ENCODE peak calls at places on chromosomes 12 and 14, in six cellular contexts. One of them, this sample, is unnamed. For H3K4me1, the result is how much of the 10 kb centered on the place peaks cover.

GRCh38 chr12:26813812-26814211 is 19.2 kb downstream of the ITPR2 start:
- DNase-seq in CD4-positive, CD25-positive, alpha-beta regulatory T cell: no peak
- DNase-seq in neural progenitor cell: no peak
- DNase-seq in fibroblast of lung: no peak
- DNase-seq in tibial artery: no peak
- DNase-seq in effector memory CD4-positive, alpha-beta T cell: no peak
- DNase-seq in this sample: no peak

GRCh38 chr12:62426095-62426488 is 40.5 kb upstream of the MON2 start:
- DNase-seq in tibial artery: no peak
- DNase-seq in effector memory CD4-positive, alpha-beta T cell: no peak
- DNase-seq in fibroblast of lung: peak
- DNase-seq in neural progenitor cell: no peak
- DNase-seq in CD4-positive, CD25-positive, alpha-beta regulatory T cell: no peak
- DNase-seq in this sample: no peak

GRCh38 chr12:13194462-13195110 is 1.9 kb upstream of the EMP1 start:
- DNase-seq in effector memory CD4-positive, alpha-beta T cell: no peak
- DNase-seq in fibroblast of lung: no peak
- DNase-seq in CD4-positive, CD25-positive, alpha-beta regulatory T cell: no peak
- DNase-seq in neural progenitor cell: no peak
- DNase-seq in tibial artery: no peak
- DNase-seq in this sample: no peak

GRCh38 chr14:63857467-63858030 is 4.7 kb downstream of the SYNE2 start:
- DNase-seq in effector memory CD4-positive, alpha-beta T cell: peak
- DNase-seq in tibial artery: no peak
- DNase-seq in neural progenitor cell: no peak
- DNase-seq in CD4-positive, CD25-positive, alpha-beta regulatory T cell: peak
- DNase-seq in fibroblast of lung: peak
- DNase-seq in this sample: peak

GRCh38 chr14:80946797-80947196 is 5.3 kb upstream of the CEP128 start:
- DNase-seq in neural progenitor cell: no peak
- DNase-seq in fibroblast of lung: no peak
- DNase-seq in CD4-positive, CD25-positive, alpha-beta regulatory T cell: no peak
- DNase-seq in effector memory CD4-positive, alpha-beta T cell: no peak
- DNase-seq in tibial artery: no peak
- DNase-seq in this sample: no peak

GRCh38 chr14:95157987-95158712 is 821 bp upstream of the DICER1 start:
- DNase-seq in CD4-positive, CD25-positive, alpha-beta regulatory T cell: no peak
- DNase-seq in neural progenitor cell: no peak
- DNase-seq in effector memory CD4-positive, alpha-beta T cell: peak
- DNase-seq in fibroblast of lung: no peak
- DNase-seq in tibial artery: no peak
- DNase-seq in this sample: peak

GRCh38 chr14:59161571-59162175 is 26.8 kb upstream of the DAAM1 start:
- DNase-seq in tibial artery: peak
- DNase-seq in effector memory CD4-positive, alpha-beta T cell: no peak
- DNase-seq in CD4-positive, CD25-positive, alpha-beta regulatory T cell: no peak
- DNase-seq in neural progenitor cell: peak
- DNase-seq in fibroblast of lung: peak
- DNase-seq in this sample: peak

GRCh38 chr12:2023365-2023764 is 19.1 kb upstream of the DCP1B start:
- DNase-seq in CD4-positive, CD25-positive, alpha-beta regulatory T cell: no peak
- DNase-seq in tibial artery: no peak
- DNase-seq in effector memory CD4-positive, alpha-beta T cell: no peak
- DNase-seq in fibroblast of lung: no peak
- DNase-seq in neural progenitor cell: no peak
- DNase-seq in this sample: no peak

GRCh38 chr14:101716956-101717662 is 44.4 kb upstream of the PPP2R5C start:
- DNase-seq in effector memory CD4-positive, alpha-beta T cell: no peak
- DNase-seq in neural progenitor cell: no peak
- DNase-seq in CD4-positive, CD25-positive, alpha-beta regulatory T cell: no peak
- DNase-seq in tibial artery: no peak
- DNase-seq in fibroblast of lung: peak
- DNase-seq in this sample: no peak

GRCh38 chr12:93440043-93440835 is 1.5 kb downstream of the UBE2N start:
- DNase-seq in neural progenitor cell: no peak
- DNase-seq in CD4-positive, CD25-positive, alpha-beta regulatory T cell: no peak
- DNase-seq in tibial artery: no peak
- DNase-seq in effector memory CD4-positive, alpha-beta T cell: no peak
- DNase-seq in fibroblast of lung: peak
- DNase-seq in this sample: no peak

GRCh38 chr14:59356783-59357182 is 108.4 kb downstream of the GPR135 start:
- DNase-seq in CD4-positive, CD25-positive, alpha-beta regulatory T cell: no peak
- DNase-seq in effector memory CD4-positive, alpha-beta T cell: no peak
- DNase-seq in fibroblast of lung: no peak
- DNase-seq in neural progenitor cell: no peak
- DNase-seq in tibial artery: no peak
- DNase-seq in this sample: no peak

GRCh38 chr12:24911284-24911791 is 37.6 kb downstream of the BCAT1 start:
- DNase-seq in CD4-positive, CD25-positive, alpha-beta regulatory T cell: no peak
- DNase-seq in tibial artery: no peak
- DNase-seq in neural progenitor cell: no peak
- DNase-seq in effector memory CD4-positive, alpha-beta T cell: no peak
- DNase-seq in fibroblast of lung: peak
- DNase-seq in this sample: no peak

GRCh38 chr12:8544295-8544694 is 3.6 kb upstream of the CLEC4E start:
- DNase-seq in neural progenitor cell: peak
- DNase-seq in CD4-positive, CD25-positive, alpha-beta regulatory T cell: peak
- DNase-seq in fibroblast of lung: peak
- DNase-seq in tibial artery: peak
- DNase-seq in effector memory CD4-positive, alpha-beta T cell: peak
- DNase-seq in this sample: peak

GRCh38 chr14:21300892-21301291 is 21.0 kb downstream of the RPGRIP1 start:
- DNase-seq in effector memory CD4-positive, alpha-beta T cell: no peak
- DNase-seq in fibroblast of lung: peak
- DNase-seq in neural progenitor cell: peak
- DNase-seq in tibial artery: no peak
- DNase-seq in CD4-positive, CD25-positive, alpha-beta regulatory T cell: no peak
- DNase-seq in this sample: no peak

GRCh38 chr12:130838284-130838950 is 633 bp downstream of the STX2 start:
- DNase-seq in CD4-positive, CD25-positive, alpha-beta regulatory T cell: no peak
- DNase-seq in tibial artery: no peak
- DNase-seq in effector memory CD4-positive, alpha-beta T cell: no peak
- DNase-seq in fibroblast of lung: peak
- DNase-seq in neural progenitor cell: peak
- DNase-seq in this sample: peak

GRCh38 chr12:97940629-97941028 is 478.0 kb downstream of the RMST start:
- DNase-seq in tibial artery: no peak
- DNase-seq in fibroblast of lung: no peak
- DNase-seq in effector memory CD4-positive, alpha-beta T cell: no peak
- DNase-seq in neural progenitor cell: peak
- DNase-seq in CD4-positive, CD25-positive, alpha-beta regulatory T cell: no peak
- DNase-seq in this sample: no peak

GRCh38 chr12:46933947-46934346 is 108.2 kb upstream of the SLC38A4 start:
- DNase-seq in CD4-positive, CD25-positive, alpha-beta regulatory T cell: no peak
- DNase-seq in fibroblast of lung: peak
- DNase-seq in neural progenitor cell: peak
- DNase-seq in effector memory CD4-positive, alpha-beta T cell: no peak
- DNase-seq in tibial artery: no peak
- DNase-seq in this sample: no peak

GRCh38 chr12:663293-663871 is at the start of gene NINJ2:
- DNase-seq in neural progenitor cell: no peak
- DNase-seq in CD4-positive, CD25-positive, alpha-beta regulatory T cell: no peak
- DNase-seq in tibial artery: no peak
- DNase-seq in effector memory CD4-positive, alpha-beta T cell: no peak
- DNase-seq in fibroblast of lung: no peak
- DNase-seq in this sample: no peak

GRCh38 chr12:49622501-49623141 is 740 bp upstream of the PRPF40B start:
- DNase-seq in fibroblast of lung: peak
- DNase-seq in effector memory CD4-positive, alpha-beta T cell: peak
- DNase-seq in tibial artery: no peak
- DNase-seq in neural progenitor cell: peak
- DNase-seq in CD4-positive, CD25-positive, alpha-beta regulatory T cell: peak
- DNase-seq in this sample: peak

GRCh38 chr12:25982416-25982815 is 23.9 kb downstream of the RASSF8 start:
- DNase-seq in effector memory CD4-positive, alpha-beta T cell: no peak
- DNase-seq in tibial artery: no peak
- DNase-seq in CD4-positive, CD25-positive, alpha-beta regulatory T cell: no peak
- DNase-seq in neural progenitor cell: no peak
- DNase-seq in fibroblast of lung: no peak
- DNase-seq in this sample: no peak

GRCh38 chr14:22977684-22978486 is 4.5 kb downstream of the AJUBA start:
- DNase-seq in tibial artery: no peak
- DNase-seq in neural progenitor cell: peak
- DNase-seq in effector memory CD4-positive, alpha-beta T cell: no peak
- DNase-seq in fibroblast of lung: peak
- DNase-seq in CD4-positive, CD25-positive, alpha-beta regulatory T cell: no peak
- DNase-seq in this sample: peak
- H3K4me3 ChIP-seq in tibial artery: no peak
- H3K4me3 ChIP-seq in neural progenitor cell: peak
- H3K4me3 ChIP-seq in effector memory CD4-positive, alpha-beta T cell: no peak
- H3K4me3 ChIP-seq in fibroblast of lung: peak
- H3K4me3 ChIP-seq in CD4-positive, CD25-positive, alpha-beta regulatory T cell: no peak
- H3K4me3 ChIP-seq in this sample: no peak

GRCh38 chr12:20524113-20524512 is 155.8 kb downstream of the PDE3A start:
- DNase-seq in neural progenitor cell: no peak
- DNase-seq in effector memory CD4-positive, alpha-beta T cell: no peak
- DNase-seq in CD4-positive, CD25-positive, alpha-beta regulatory T cell: no peak
- DNase-seq in tibial artery: no peak
- DNase-seq in fibroblast of lung: no peak
- DNase-seq in this sample: no peak
- H3K4me1 ChIP-seq in neural progenitor cell: under half
- H3K4me1 ChIP-seq in effector memory CD4-positive, alpha-beta T cell: under half
- H3K4me1 ChIP-seq in CD4-positive, CD25-positive, alpha-beta regulatory T cell: under half
- H3K4me1 ChIP-seq in tibial artery: under half
- H3K4me1 ChIP-seq in fibroblast of lung: under half
- H3K4me1 ChIP-seq in this sample: under half

GRCh38 chr12:116818948-116819832 is 62.1 kb downstream of the HRK start:
- DNase-seq in neural progenitor cell: peak
- DNase-seq in fibroblast of lung: peak
- DNase-seq in CD4-positive, CD25-positive, alpha-beta regulatory T cell: peak
- DNase-seq in effector memory CD4-positive, alpha-beta T cell: peak
- DNase-seq in tibial artery: peak
- DNase-seq in this sample: peak
- H3K4me3 ChIP-seq in neural progenitor cell: peak
- H3K4me3 ChIP-seq in fibroblast of lung: peak
- H3K4me3 ChIP-seq in CD4-positive, CD25-positive, alpha-beta regulatory T cell: peak
- H3K4me3 ChIP-seq in effector memory CD4-positive, alpha-beta T cell: peak
- H3K4me3 ChIP-seq in tibial artery: peak
- H3K4me3 ChIP-seq in this sample: peak

GRCh38 chr14:25303934-25304333 is 254.0 kb upstream of the STXBP6 start:
- DNase-seq in fibroblast of lung: no peak
- DNase-seq in neural progenitor cell: no peak
- DNase-seq in CD4-positive, CD25-positive, alpha-beta regulatory T cell: no peak
- DNase-seq in effector memory CD4-positive, alpha-beta T cell: no peak
- DNase-seq in tibial artery: no peak
- DNase-seq in this sample: no peak
- H3K4me1 ChIP-seq in fibroblast of lung: under half
- H3K4me1 ChIP-seq in neural progenitor cell: under half
- H3K4me1 ChIP-seq in CD4-positive, CD25-positive, alpha-beta regulatory T cell: under half
- H3K4me1 ChIP-seq in effector memory CD4-positive, alpha-beta T cell: under half
- H3K4me1 ChIP-seq in tibial artery: under half
- H3K4me1 ChIP-seq in this sample: under half

GRCh38 chr12:57781801-57782200 is 786 bp upstream of the TSFM start:
- DNase-seq in CD4-positive, CD25-positive, alpha-beta regulatory T cell: no peak
- DNase-seq in fibroblast of lung: no peak
- DNase-seq in tibial artery: no peak
- DNase-seq in neural progenitor cell: no peak
- DNase-seq in effector memory CD4-positive, alpha-beta T cell: no peak
- DNase-seq in this sample: no peak
- H3K4me3 ChIP-seq in CD4-positive, CD25-positive, alpha-beta regulatory T cell: peak
- H3K4me3 ChIP-seq in fibroblast of lung: no peak
- H3K4me3 ChIP-seq in tibial artery: no peak
- H3K4me3 ChIP-seq in neural progenitor cell: no peak
- H3K4me3 ChIP-seq in effector memory CD4-positive, alpha-beta T cell: peak
- H3K4me3 ChIP-seq in this sample: no peak

GRCh38 chr12:125690841-125691240 is 625.6 kb downstream of the AACS start:
- DNase-seq in CD4-positive, CD25-positive, alpha-beta regulatory T cell: no peak
- DNase-seq in effector memory CD4-positive, alpha-beta T cell: no peak
- DNase-seq in tibial artery: no peak
- DNase-seq in neural progenitor cell: no peak
- DNase-seq in fibroblast of lung: no peak
- DNase-seq in this sample: no peak
- H3K4me1 ChIP-seq in CD4-positive, CD25-positive, alpha-beta regulatory T cell: under half
- H3K4me1 ChIP-seq in effector memory CD4-positive, alpha-beta T cell: under half
- H3K4me1 ChIP-seq in tibial artery: under half
- H3K4me1 ChIP-seq in neural progenitor cell: under half
- H3K4me1 ChIP-seq in fibroblast of lung: under half
- H3K4me1 ChIP-seq in this sample: under half

DNA sequence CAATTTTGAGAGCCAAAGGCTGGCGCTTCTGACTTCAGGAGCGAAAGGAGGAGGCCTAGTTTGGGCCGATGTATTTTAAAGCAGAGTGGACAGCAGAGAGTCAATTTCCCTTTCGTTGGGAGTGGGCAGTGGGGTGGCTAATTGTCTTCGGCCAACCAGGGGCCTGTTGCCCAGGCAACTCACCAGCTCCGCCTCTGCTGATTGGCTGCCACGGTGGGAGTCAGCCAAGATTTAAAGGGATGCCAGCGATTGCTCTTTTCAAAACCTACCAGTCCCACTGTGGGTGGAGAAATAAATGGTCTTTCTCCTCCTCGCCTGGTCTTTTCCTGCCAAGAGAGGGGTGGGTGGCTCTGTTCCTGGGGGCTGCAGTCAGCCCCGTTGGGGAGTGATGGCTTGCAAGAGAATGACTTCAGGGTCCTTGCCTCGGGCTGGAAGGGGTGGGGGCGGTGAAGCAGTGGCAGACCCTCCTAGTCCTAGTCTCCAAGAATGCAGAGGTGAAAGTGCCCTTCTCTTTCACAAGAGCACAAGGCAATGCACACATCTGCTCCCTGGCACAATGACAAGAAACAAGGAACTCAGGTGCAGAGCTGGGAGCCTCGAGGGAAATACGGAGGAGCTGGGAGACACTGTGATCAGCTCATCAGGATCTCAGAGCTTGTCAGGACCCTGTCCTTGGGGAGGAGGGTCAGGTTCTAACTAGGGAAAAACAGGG is 37.7 kb downstream of the RASAL1 start:
- DNase-seq in CD4-positive, CD25-positive, alpha-beta regulatory T cell: no peak
- DNase-seq in fibroblast of lung: peak
- DNase-seq in neural progenitor cell: peak
- DNase-seq in effector memory CD4-positive, alpha-beta T cell: no peak
- DNase-seq in tibial artery: no peak
- DNase-seq in this sample: no peak
- H3K4me3 ChIP-seq in CD4-positive, CD25-positive, alpha-beta regulatory T cell: no peak
- H3K4me3 ChIP-seq in fibroblast of lung: no peak
- H3K4me3 ChIP-seq in neural progenitor cell: no peak
- H3K4me3 ChIP-seq in effector memory CD4-positive, alpha-beta T cell: no peak
- H3K4me3 ChIP-seq in tibial artery: no peak
- H3K4me3 ChIP-seq in this sample: no peak

GRCh38 chr14:39177168-39177545 is 2.1 kb downstream of the PNN start:
- DNase-seq in fibroblast of lung: no peak
- DNase-seq in tibial artery: no peak
- DNase-seq in neural progenitor cell: no peak
- DNase-seq in CD4-positive, CD25-positive, alpha-beta regulatory T cell: no peak
- DNase-seq in effector memory CD4-positive, alpha-beta T cell: no peak
- DNase-seq in this sample: no peak

GRCh38 chr14:39173198-39173597 is 1.9 kb upstream of the PNN start:
- DNase-seq in neural progenitor cell: no peak
- DNase-seq in tibial artery: no peak
- DNase-seq in fibroblast of lung: no peak
- DNase-seq in effector memory CD4-positive, alpha-beta T cell: no peak
- DNase-seq in CD4-positive, CD25-positive, alpha-beta regulatory T cell: no peak
- DNase-seq in this sample: no peak

GRCh38 chr14:39175445-39176262 is 600 bp downstream of the PNN start:
- DNase-seq in effector memory CD4-positive, alpha-beta T cell: no peak
- DNase-seq in neural progenitor cell: peak
- DNase-seq in fibroblast of lung: peak
- DNase-seq in tibial artery: no peak
- DNase-seq in CD4-positive, CD25-positive, alpha-beta regulatory T cell: no peak
- DNase-seq in this sample: peak

GRCh38 chr14:39176263-39177167 is 1.5 kb downstream of the PNN start:
- DNase-seq in tibial artery: no peak
- DNase-seq in effector memory CD4-positive, alpha-beta T cell: no peak
- DNase-seq in fibroblast of lung: no peak
- DNase-seq in neural progenitor cell: no peak
- DNase-seq in CD4-positive, CD25-positive, alpha-beta regulatory T cell: no peak
- DNase-seq in this sample: no peak

GRCh38 chr14:39174560-39175444 is at the start of gene PNN:
- DNase-seq in effector memory CD4-positive, alpha-beta T cell: peak
- DNase-seq in fibroblast of lung: peak
- DNase-seq in neural progenitor cell: peak
- DNase-seq in CD4-positive, CD25-positive, alpha-beta regulatory T cell: peak
- DNase-seq in tibial artery: peak
- DNase-seq in this sample: peak
- H3K4me1 ChIP-seq in effector memory CD4-positive, alpha-beta T cell: under half
- H3K4me1 ChIP-seq in fibroblast of lung: under half
- H3K4me1 ChIP-seq in neural progenitor cell: under half
- H3K4me1 ChIP-seq in CD4-positive, CD25-positive, alpha-beta regulatory T cell: under half
- H3K4me1 ChIP-seq in tibial artery: under half
- H3K4me1 ChIP-seq in this sample: under half

This sample was measured in HAP-1.